ENCODE peak calls at places on chromosomes 2 and 18, in seven cellular contexts. One of them, this sample, is unnamed.

GRCh38 chr18:45913276-45913675 is 53.9 kb downstream of the EPG5 start:
- DNase-seq in heart left ventricle: no peak
- DNase-seq in WERI-Rb-1: no peak
- DNase-seq in AG09309: no peak
- DNase-seq in suprapubic skin: no peak
- DNase-seq in kidney epithelial cell: no peak
- DNase-seq in RWPE1: no peak
- DNase-seq in this sample: no peak

GRCh38 chr2:12090072-12090471 is 343.6 kb downstream of the LPIN1 start:
- DNase-seq in heart left ventricle: no peak
- DNase-seq in WERI-Rb-1: no peak
- DNase-seq in AG09309: no peak
- DNase-seq in suprapubic skin: no peak
- DNase-seq in kidney epithelial cell: no peak
- DNase-seq in RWPE1: no peak
- DNase-seq in this sample: no peak

GRCh38 chr2:105769504-105769903 is 24.8 kb downstream of the NCK2 start:
- DNase-seq in heart left ventricle: no peak
- DNase-seq in WERI-Rb-1: no peak
- DNase-seq in AG09309: no peak
- DNase-seq in suprapubic skin: no peak
- DNase-seq in kidney epithelial cell: no peak
- DNase-seq in RWPE1: no peak
- DNase-seq in this sample: peak

GRCh38 chr18:11752116-11752911 is 63.2 kb downstream of the GNAL start:
- DNase-seq in heart left ventricle: no peak
- DNase-seq in WERI-Rb-1: no peak
- DNase-seq in AG09309: no peak
- DNase-seq in suprapubic skin: no peak
- DNase-seq in kidney epithelial cell: peak
- DNase-seq in RWPE1: peak
- DNase-seq in this sample: peak

GRCh38 chr2:54084600-54084999 is 30.8 kb upstream of the ACYP2 start:
- DNase-seq in heart left ventricle: no peak
- DNase-seq in WERI-Rb-1: peak
- DNase-seq in AG09309: no peak
- DNase-seq in suprapubic skin: no peak
- DNase-seq in kidney epithelial cell: no peak
- DNase-seq in RWPE1: no peak
- DNase-seq in this sample: no peak

GRCh38 chr2:215754546-215754945 is 258.8 kb downstream of the MREG start:
- DNase-seq in heart left ventricle: no peak
- DNase-seq in WERI-Rb-1: no peak
- DNase-seq in AG09309: no peak
- DNase-seq in suprapubic skin: no peak
- DNase-seq in kidney epithelial cell: no peak
- DNase-seq in RWPE1: no peak
- DNase-seq in this sample: no peak

GRCh38 chr2:197205590-197206215 is 104.9 kb downstream of the ANKRD44 start:
- DNase-seq in heart left ventricle: no peak
- DNase-seq in WERI-Rb-1: no peak
- DNase-seq in AG09309: no peak
- DNase-seq in suprapubic skin: no peak
- DNase-seq in kidney epithelial cell: no peak
- DNase-seq in RWPE1: no peak
- DNase-seq in this sample: no peak

GRCh38 chr2:133166024-133166423 is 402.2 kb downstream of the NCKAP5 start:
- DNase-seq in heart left ventricle: no peak
- DNase-seq in WERI-Rb-1: no peak
- DNase-seq in AG09309: no peak
- DNase-seq in suprapubic skin: no peak
- DNase-seq in kidney epithelial cell: no peak
- DNase-seq in RWPE1: no peak
- DNase-seq in this sample: no peak

GRCh38 chr18:11760498-11761158 is 71.6 kb downstream of the GNAL start:
- DNase-seq in heart left ventricle: no peak
- DNase-seq in WERI-Rb-1: no peak
- DNase-seq in AG09309: no peak
- DNase-seq in suprapubic skin: no peak
- DNase-seq in kidney epithelial cell: no peak
- DNase-seq in RWPE1: no peak
- DNase-seq in this sample: no peak

GRCh38 chr2:168518555-168519066 is 62.5 kb downstream of the CERS6 start:
- DNase-seq in heart left ventricle: no peak
- DNase-seq in WERI-Rb-1: no peak
- DNase-seq in AG09309: no peak
- DNase-seq in suprapubic skin: no peak
- DNase-seq in kidney epithelial cell: peak
- DNase-seq in RWPE1: peak
- DNase-seq in this sample: peak

GRCh38 chr18:11859903-11860407 is 8.7 kb downstream of the CHMP1B start:
- DNase-seq in heart left ventricle: no peak
- DNase-seq in WERI-Rb-1: no peak
- DNase-seq in AG09309: no peak
- DNase-seq in suprapubic skin: no peak
- DNase-seq in kidney epithelial cell: peak
- DNase-seq in RWPE1: peak
- DNase-seq in this sample: no peak

GRCh38 chr2:150480241-150480640 is 7.2 kb downstream of the RND3 start:
- DNase-seq in heart left ventricle: no peak
- DNase-seq in WERI-Rb-1: no peak
- DNase-seq in AG09309: no peak
- DNase-seq in suprapubic skin: no peak
- DNase-seq in kidney epithelial cell: no peak
- DNase-seq in RWPE1: no peak
- DNase-seq in this sample: no peak

GRCh38 chr2:225041210-225041870 is 928 bp downstream of the DOCK10 start:
- DNase-seq in heart left ventricle: peak
- DNase-seq in WERI-Rb-1: no peak
- DNase-seq in AG09309: no peak
- DNase-seq in suprapubic skin: no peak
- DNase-seq in kidney epithelial cell: peak
- DNase-seq in RWPE1: peak
- DNase-seq in this sample: peak

GRCh38 chr2:106106627-106107508 is 87.2 kb downstream of the UXS1 start:
- DNase-seq in heart left ventricle: no peak
- DNase-seq in WERI-Rb-1: no peak
- DNase-seq in AG09309: no peak
- DNase-seq in suprapubic skin: no peak
- DNase-seq in kidney epithelial cell: no peak
- DNase-seq in RWPE1: no peak
- DNase-seq in this sample: no peak

GRCh38 chr2:9285385-9285784 is 78.8 kb downstream of the ASAP2 start:
- DNase-seq in heart left ventricle: no peak
- DNase-seq in WERI-Rb-1: no peak
- DNase-seq in AG09309: no peak
- DNase-seq in suprapubic skin: no peak
- DNase-seq in kidney epithelial cell: no peak
- DNase-seq in RWPE1: no peak
- DNase-seq in this sample: no peak

GRCh38 chr2:216563646-216564045 is 65.0 kb downstream of the RPL37A start:
- DNase-seq in heart left ventricle: no peak
- DNase-seq in WERI-Rb-1: no peak
- DNase-seq in AG09309: no peak
- DNase-seq in suprapubic skin: no peak
- DNase-seq in kidney epithelial cell: no peak
- DNase-seq in RWPE1: no peak
- DNase-seq in this sample: no peak

GRCh38 chr2:63399171-63399570 is 189.1 kb downstream of the WDPCP start:
- DNase-seq in heart left ventricle: no peak
- DNase-seq in WERI-Rb-1: no peak
- DNase-seq in AG09309: no peak
- DNase-seq in suprapubic skin: no peak
- DNase-seq in kidney epithelial cell: no peak
- DNase-seq in RWPE1: no peak
- DNase-seq in this sample: no peak

GRCh38 chr2:237614151-237614720 is 13.2 kb upstream of the LRRFIP1 start:
- DNase-seq in heart left ventricle: no peak
- DNase-seq in WERI-Rb-1: no peak
- DNase-seq in AG09309: no peak
- DNase-seq in suprapubic skin: no peak
- DNase-seq in kidney epithelial cell: peak
- DNase-seq in RWPE1: no peak
- DNase-seq in this sample: no peak
- TF ChIP-seq CTCF in heart left ventricle: no peak
- TF ChIP-seq CTCF in WERI-Rb-1: peak
- TF ChIP-seq CTCF in AG09309: no peak
- TF ChIP-seq CTCF in suprapubic skin: no peak
- TF ChIP-seq CTCF in kidney epithelial cell: peak
- TF ChIP-seq CTCF in RWPE1: no peak
- TF ChIP-seq CTCF in this sample: no peak

GRCh38 chr2:19125876-19126275 is 232.5 kb downstream of the OSR1 start:
- DNase-seq in heart left ventricle: no peak
- DNase-seq in WERI-Rb-1: no peak
- DNase-seq in AG09309: no peak
- DNase-seq in suprapubic skin: no peak
- DNase-seq in kidney epithelial cell: no peak
- DNase-seq in RWPE1: no peak
- DNase-seq in this sample: no peak

GRCh38 chr2:19122220-19122619 is 236.2 kb downstream of the OSR1 start:
- DNase-seq in heart left ventricle: no peak
- DNase-seq in WERI-Rb-1: no peak
- DNase-seq in AG09309: no peak
- DNase-seq in suprapubic skin: no peak
- DNase-seq in kidney epithelial cell: no peak
- DNase-seq in RWPE1: no peak
- DNase-seq in this sample: no peak

GRCh38 chr2:19120941-19121750 is 237.3 kb downstream of the OSR1 start:
- DNase-seq in heart left ventricle: no peak
- DNase-seq in WERI-Rb-1: no peak
- DNase-seq in AG09309: peak
- DNase-seq in suprapubic skin: peak
- DNase-seq in kidney epithelial cell: peak
- DNase-seq in RWPE1: peak
- DNase-seq in this sample: no peak

GRCh38 chr2:19124135-19124534 is 234.3 kb downstream of the OSR1 start:
- DNase-seq in heart left ventricle: no peak
- DNase-seq in WERI-Rb-1: no peak
- DNase-seq in AG09309: peak
- DNase-seq in suprapubic skin: no peak
- DNase-seq in kidney epithelial cell: peak
- DNase-seq in RWPE1: peak
- DNase-seq in this sample: no peak

DNA sequence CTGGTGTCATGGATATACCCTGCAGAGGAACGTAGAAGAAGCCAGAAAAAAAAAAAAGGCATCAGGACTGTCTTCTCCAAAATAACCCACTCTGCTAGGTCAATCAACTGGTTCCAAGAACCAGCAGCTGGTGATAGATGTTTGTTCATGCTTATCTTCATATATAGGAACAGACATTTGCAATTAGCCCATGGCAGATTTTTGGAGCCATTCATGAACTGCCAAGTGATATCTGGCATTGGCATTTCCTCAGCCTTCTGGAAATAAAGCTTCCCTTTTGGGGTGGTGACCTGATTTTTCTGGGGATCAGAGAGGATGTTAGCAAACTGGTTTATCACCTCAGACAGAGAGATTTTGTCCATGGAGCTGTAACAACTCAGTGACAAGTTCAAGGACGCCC is 234.9 kb downstream of the OSR1 start:
- DNase-seq in heart left ventricle: no peak
- DNase-seq in WERI-Rb-1: no peak
- DNase-seq in AG09309: no peak
- DNase-seq in suprapubic skin: no peak
- DNase-seq in kidney epithelial cell: no peak
- DNase-seq in RWPE1: no peak
- DNase-seq in this sample: no peak
- TF ChIP-seq CTCF in heart left ventricle: no peak
- TF ChIP-seq CTCF in WERI-Rb-1: no peak
- TF ChIP-seq CTCF in AG09309: no peak
- TF ChIP-seq CTCF in suprapubic skin: no peak
- TF ChIP-seq CTCF in kidney epithelial cell: no peak
- TF ChIP-seq CTCF in RWPE1: no peak
- TF ChIP-seq CTCF in this sample: no peak

GRCh38 chr2:48569433-48569832 is 39.5 kb downstream of the STON1 start:
- DNase-seq in heart left ventricle: no peak
- DNase-seq in WERI-Rb-1: no peak
- DNase-seq in AG09309: no peak
- DNase-seq in suprapubic skin: no peak
- DNase-seq in kidney epithelial cell: no peak
- DNase-seq in RWPE1: no peak
- DNase-seq in this sample: no peak

GRCh38 chr2:48567671-48568070 is 37.7 kb downstream of the STON1 start:
- DNase-seq in heart left ventricle: no peak
- DNase-seq in WERI-Rb-1: no peak
- DNase-seq in AG09309: no peak
- DNase-seq in suprapubic skin: no peak
- DNase-seq in kidney epithelial cell: no peak
- DNase-seq in RWPE1: no peak
- DNase-seq in this sample: no peak

GRCh38 chr2:48568551-48568950 is 38.6 kb downstream of the STON1 start:
- DNase-seq in heart left ventricle: no peak
- DNase-seq in WERI-Rb-1: no peak
- DNase-seq in AG09309: no peak
- DNase-seq in suprapubic skin: no peak
- DNase-seq in kidney epithelial cell: no peak
- DNase-seq in RWPE1: no peak
- DNase-seq in this sample: no peak

GRCh38 chr2:48562281-48562680 is 32.3 kb downstream of the STON1 start:
- DNase-seq in heart left ventricle: no peak
- DNase-seq in WERI-Rb-1: no peak
- DNase-seq in AG09309: no peak
- DNase-seq in suprapubic skin: no peak
- DNase-seq in kidney epithelial cell: no peak
- DNase-seq in RWPE1: no peak
- DNase-seq in this sample: no peak

DNA sequence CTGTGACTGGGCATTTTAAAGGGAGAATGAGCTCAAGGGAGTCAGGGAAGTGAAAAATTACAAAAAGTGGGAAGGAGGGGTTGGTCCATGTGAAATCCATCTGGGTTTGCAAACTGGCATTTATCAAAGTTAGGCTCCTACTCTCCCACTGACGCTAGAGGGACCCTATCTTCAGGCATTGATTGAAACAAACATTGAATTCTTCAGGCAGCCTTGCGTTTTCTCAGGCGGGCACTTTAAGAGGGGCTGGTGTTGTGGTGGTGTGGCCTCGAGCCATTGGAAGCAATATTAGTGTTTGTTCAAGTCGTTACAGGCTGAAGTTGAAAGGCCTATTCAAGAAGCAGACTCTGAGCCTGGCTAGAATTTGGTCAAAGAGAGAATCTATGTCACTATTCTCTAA is 36.6 kb downstream of the STON1 start:
- DNase-seq in heart left ventricle: no peak
- DNase-seq in WERI-Rb-1: no peak
- DNase-seq in AG09309: no peak
- DNase-seq in suprapubic skin: no peak
- DNase-seq in kidney epithelial cell: no peak
- DNase-seq in RWPE1: no peak
- DNase-seq in this sample: no peak
- TF ChIP-seq CTCF in heart left ventricle: no peak
- TF ChIP-seq CTCF in WERI-Rb-1: no peak
- TF ChIP-seq CTCF in AG09309: peak
- TF ChIP-seq CTCF in suprapubic skin: no peak
- TF ChIP-seq CTCF in kidney epithelial cell: peak
- TF ChIP-seq CTCF in RWPE1: no peak
- TF ChIP-seq CTCF in this sample: no peak

DNA sequence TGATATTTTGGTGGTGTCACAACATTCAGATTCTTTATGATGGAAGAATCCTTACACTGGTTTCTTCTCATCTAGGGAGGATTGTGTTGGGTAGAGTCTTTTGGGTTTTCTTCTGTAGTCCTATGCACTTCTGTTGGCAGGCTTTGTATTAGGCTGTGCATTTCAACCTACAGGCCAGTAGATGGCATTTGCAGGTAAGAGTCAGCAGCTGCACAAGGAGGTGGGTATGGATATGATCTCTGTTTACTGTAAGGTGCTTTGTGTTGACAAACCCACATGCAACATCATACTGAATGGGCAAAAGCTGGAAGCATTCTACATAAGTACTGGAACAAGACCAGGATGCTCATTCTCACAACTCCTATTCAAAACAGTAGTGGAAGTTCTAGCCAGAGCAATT is 656.8 kb downstream of the METTL4 start:
- DNase-seq in heart left ventricle: no peak
- DNase-seq in WERI-Rb-1: peak
- DNase-seq in AG09309: no peak
- DNase-seq in suprapubic skin: no peak
- DNase-seq in kidney epithelial cell: no peak
- DNase-seq in RWPE1: peak
- DNase-seq in this sample: no peak
- TF ChIP-seq CTCF in heart left ventricle: no peak
- TF ChIP-seq CTCF in WERI-Rb-1: peak
- TF ChIP-seq CTCF in AG09309: no peak
- TF ChIP-seq CTCF in suprapubic skin: no peak
- TF ChIP-seq CTCF in kidney epithelial cell: peak
- TF ChIP-seq CTCF in RWPE1: peak
- TF ChIP-seq CTCF in this sample: no peak